ENCODE peak calls at places on chromosomes 5 and 9, in six cellular contexts. H, I, X, M, P and Z are unnamed samples.

GRCh38 chr5:62934319-62934718 is 355.7 kb downstream of the LRRC70 start:
- DNase-seq in I (no peak), M (no peak), X (no peak), H (no peak), P (no peak), Z (no peak)

GRCh38 chr9:107612136-107612535 is 122.6 kb upstream of the KLF4 start:
- DNase-seq in M (no peak), H (no peak), X (no peak), P (no peak), I (peak; percentile 42), Z (no peak)

GRCh38 chr5:40390286-40391253 is 289.1 kb upstream of the PTGER4 start:
- DNase-seq in H (no peak), I (no peak), X (no peak), P (no peak), M (no peak), Z (no peak)

GRCh38 chr9:111896942-111897830 is 572 bp downstream of the UGCG start:
- DNase-seq in I (peak; percentile 65), M (no peak), X (peak; percentile 72), P (peak; percentile 60), H (peak; percentile 92), Z (no peak)

GRCh38 chr5:133427121-133427777 is 185.1 kb downstream of the FSTL4 start:
- DNase-seq in X (no peak), P (no peak), M (no peak), I (peak; percentile 32), H (no peak), Z (no peak)

GRCh38 chr5:36301858-36302603 is at the start of gene RANBP3L:
- DNase-seq in H (no peak), M (peak; percentile 40), I (peak; percentile 44), X (no peak), P (peak; percentile 60), Z (no peak)

GRCh38 chr9:13503599-13503998 is 224.1 kb upstream of the MPDZ start:
- DNase-seq in X (no peak), P (no peak), H (no peak), I (no peak), M (no peak), Z (no peak)

GRCh38 chr5:65100846-65101678 is 332.3 kb downstream of the CWC27 start:
- DNase-seq in M (peak; percentile 35), X (peak; percentile 92), I (peak; percentile 82), P (peak; percentile 52), H (peak; percentile 72), Z (peak; percentile 22)

GRCh38 chr9:91060520-91061343 is 259.1 kb downstream of the SYK start:
- DNase-seq in H (no peak), P (no peak), M (no peak), I (peak; percentile 97), X (no peak), Z (no peak)

GRCh38 chr5:57412680-57413079 is 69.9 kb downstream of the ACTBL2 start:
- DNase-seq in M (no peak), I (no peak), P (no peak), X (no peak), H (no peak), Z (no peak)

GRCh38 chr9:91321691-91322090 is 40.0 kb downstream of the AUH start:
- DNase-seq in X (no peak), P (no peak), H (no peak), I (no peak), M (no peak), Z (no peak)

GRCh38 chr9:34400275-34400674 is 23.6 kb upstream of the MYORG start:
- DNase-seq in M (no peak), P (no peak), X (peak; percentile 81), H (no peak), I (no peak), Z (no peak)

GRCh38 chr9:34392511-34392910 is 15.8 kb upstream of the MYORG start:
- DNase-seq in X (no peak), I (no peak), P (no peak), M (no peak), H (no peak), Z (no peak)

GRCh38 chr9:34398875-34399274 is 22.2 kb upstream of the MYORG start:
- DNase-seq in H (no peak), X (no peak), I (no peak), M (no peak), P (no peak), Z (no peak)

GRCh38 chr9:34399729-34400128 is 23.0 kb upstream of the MYORG start:
- DNase-seq in X (no peak), H (no peak), M (no peak), P (no peak), I (no peak), Z (no peak)

DNA sequence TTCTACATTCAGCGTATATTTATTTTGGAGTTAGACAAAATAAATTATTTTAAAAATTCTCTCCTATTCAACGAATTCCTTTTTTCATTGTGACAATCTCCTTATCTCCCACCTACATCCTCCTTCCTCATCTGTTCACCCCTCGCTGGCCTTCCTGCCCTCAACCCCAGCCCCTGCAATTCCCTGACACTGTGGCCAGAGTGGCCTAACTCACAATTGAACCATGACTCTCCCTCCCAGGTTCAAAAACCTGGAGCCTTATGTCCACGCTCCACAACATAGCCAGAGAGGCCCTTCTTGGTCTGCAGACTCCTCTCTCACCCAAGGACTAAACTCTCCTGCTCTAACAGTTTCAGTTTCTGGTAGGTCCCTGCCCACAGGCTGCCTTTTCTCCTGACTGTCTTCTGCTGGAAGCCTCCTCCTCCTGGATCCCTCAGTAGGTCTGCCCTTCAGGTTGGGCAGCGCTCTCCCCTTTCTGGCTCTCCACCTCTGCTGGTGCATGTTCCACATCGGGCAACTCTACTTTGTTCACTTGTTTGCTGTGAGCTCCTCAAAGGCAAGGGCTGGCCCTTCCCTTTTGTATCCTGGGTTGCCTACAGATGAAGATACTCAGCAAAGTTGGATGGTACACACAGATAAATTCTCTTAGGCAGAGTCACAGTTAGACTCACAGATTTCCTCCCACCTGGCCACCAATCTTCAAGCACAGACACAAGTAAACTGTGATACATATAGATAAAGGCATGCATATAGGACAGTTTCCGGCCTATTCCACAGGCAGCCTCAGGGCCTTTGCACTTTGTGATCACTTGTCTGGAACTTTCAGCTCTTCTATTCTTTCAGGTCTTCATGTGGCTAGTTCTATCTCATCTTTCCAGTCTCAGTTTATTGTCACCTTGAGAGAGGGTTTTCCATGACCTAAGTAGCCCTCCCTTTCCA is 19.8 kb upstream of the MYORG start:
- DNase-seq in X (no peak), P (no peak), H (no peak), M (no peak), I (no peak), Z (no peak)
- H3K9me2 ChIP-seq in X (no peaks in the 10 kb centered on the region), P (no peaks in the 10 kb centered on the region), H (no peaks in the 10 kb centered on the region), M (no peaks in the 10 kb centered on the region), I (no peaks in the 10 kb centered on the region), Z (no peaks in the 10 kb centered on the region)

DNA sequence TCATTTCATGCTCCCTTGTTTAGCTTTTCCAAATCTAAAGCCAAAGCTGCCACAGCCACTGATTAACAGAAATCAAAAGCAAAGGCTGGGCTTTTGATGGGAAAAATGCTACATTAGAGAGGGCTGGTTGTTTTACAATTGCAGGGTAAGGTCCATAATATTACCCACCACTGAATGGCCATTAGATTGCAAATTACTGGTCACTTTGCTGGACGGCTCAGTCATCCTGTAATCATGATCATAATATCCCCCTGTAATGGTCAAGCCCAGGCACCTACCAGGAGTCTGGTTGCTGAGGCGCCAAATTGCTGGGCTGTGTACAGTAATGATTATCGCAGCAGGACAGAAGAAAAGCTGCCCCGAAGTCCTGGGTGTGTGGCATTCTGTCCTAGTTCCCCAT is 286.5 kb downstream of the ZSWIM6 start:
- DNase-seq in P (peak; percentile 10), M (no peak), H (no peak), I (no peak), X (no peak), Z (no peak)
- H3K9me2 ChIP-seq in P (no peaks in the 10 kb centered on the region), M (no peaks in the 10 kb centered on the region), H (no peaks in the 10 kb centered on the region), I (no peaks in the 10 kb centered on the region), X (peaks cover 6% of the 10 kb centered on the region), Z (no peaks in the 10 kb centered on the region)

GRCh38 chr9:115416299-115416698 is 298.3 kb upstream of the TNC start:
- DNase-seq in I (no peak), P (no peak), X (no peak), H (no peak), M (no peak), Z (no peak)
- H3K9me2 ChIP-seq in I (no peaks in the 10 kb centered on the region), P (no peaks in the 10 kb centered on the region), X (no peaks in the 10 kb centered on the region), H (no peaks in the 10 kb centered on the region), M (no peaks in the 10 kb centered on the region), Z (no peaks in the 10 kb centered on the region)

DNA sequence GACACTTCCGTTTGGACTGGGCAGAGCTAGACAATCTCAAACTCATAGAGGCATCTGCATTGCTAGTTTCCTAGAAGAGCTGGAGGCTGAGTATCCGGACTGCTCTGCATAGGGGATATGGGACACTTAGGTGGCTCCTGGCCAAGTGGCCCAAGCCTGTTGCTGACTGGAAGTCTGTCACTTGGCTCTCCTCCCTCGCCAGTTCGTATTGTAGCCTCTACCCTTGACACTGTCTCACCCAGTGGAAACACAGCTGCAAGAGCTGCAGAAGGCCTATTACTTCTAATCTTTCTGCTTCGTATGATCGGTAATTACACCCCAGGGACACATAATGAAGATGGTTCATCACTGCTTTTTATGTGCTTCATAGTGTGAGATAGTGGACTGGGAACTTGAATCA is 34.7 kb downstream of the ITGA1 start:
- DNase-seq in P (peak; percentile 81), H (no peak), M (no peak), I (no peak), X (no peak), Z (no peak)
- H3K9me2 ChIP-seq in P (no peaks in the 10 kb centered on the region), H (no peaks in the 10 kb centered on the region), M (no peaks in the 10 kb centered on the region), I (no peaks in the 10 kb centered on the region), X (no peaks in the 10 kb centered on the region), Z (no peaks in the 10 kb centered on the region)

DNA sequence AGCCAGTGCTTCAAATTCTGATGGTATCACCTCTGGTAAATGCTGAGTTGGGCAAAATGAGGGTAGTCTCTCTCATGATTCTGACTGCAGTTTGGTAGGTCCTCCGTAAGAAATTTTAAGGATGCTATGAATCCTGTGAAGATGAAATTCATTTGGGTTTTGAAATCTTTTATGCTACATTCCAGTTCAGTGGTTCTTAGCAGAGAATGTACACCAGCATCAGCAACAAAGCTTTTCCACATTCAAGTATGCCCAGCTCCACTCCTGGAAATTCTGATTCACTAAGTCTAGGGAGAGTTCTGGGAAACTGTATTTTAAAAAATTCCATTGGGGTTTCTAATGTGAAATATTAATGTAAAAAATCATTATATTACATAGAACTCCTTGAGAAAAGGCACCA is 33.6 kb upstream of the ACOT12 start:
- DNase-seq in M (no peak), P (no peak), I (peak; percentile 31), H (no peak), X (no peak), Z (no peak)
- H3K9me2 ChIP-seq in M (no peaks in the 10 kb centered on the region), P (no peaks in the 10 kb centered on the region), I (no peaks in the 10 kb centered on the region), H (no peaks in the 10 kb centered on the region), X (no peaks in the 10 kb centered on the region), Z (no peaks in the 10 kb centered on the region)

GRCh38 chr5:168723037-168723436 is 143.9 kb upstream of the PANK3 start:
- DNase-seq in P (no peak), H (no peak), M (no peak), X (no peak), I (no peak), Z (no peak)
- H3K9me2 ChIP-seq in P (no peaks in the 10 kb centered on the region), H (no peaks in the 10 kb centered on the region), M (no peaks in the 10 kb centered on the region), X (peaks cover 8% of the 10 kb centered on the region), I (no peaks in the 10 kb centered on the region), Z (no peaks in the 10 kb centered on the region)